ENCODE peak calls at places on chromosome 16, in seven cellular contexts. U, K, V, M, L, B and Z are unnamed samples.

GRCh38 chr16:7505495-7505894 is 172.8 kb downstream of the RBFOX1 start:
- DNase-seq in U (no peak), K (no peak), V (no peak), M (no peak), L (no peak), B (no peak), Z (no peak)

GRCh38 chr16:65118866-65119265 is 3.0 kb downstream of the CDH11 start:
- DNase-seq in U (no peak), K (no peak), V (no peak), M (peak; percentile 37), L (peak; percentile 80), B (no peak), Z (no peak)

GRCh38 chr16:66296591-66296990 is 69.9 kb upstream of the CDH5 start:
- DNase-seq in U (no peak), K (no peak), V (no peak), M (no peak), L (no peak), B (no peak), Z (no peak)

GRCh38 chr16:53946745-53947386 is 242.9 kb downstream of the FTO start:
- DNase-seq in U (no peak), K (no peak), V (no peak), M (no peak), L (no peak), B (no peak), Z (no peak)

GRCh38 chr16:14088155-14088753 is 17.1 kb downstream of the MRTFB start:
- DNase-seq in U (no peak), K (no peak), V (no peak), M (no peak), L (no peak), B (no peak), Z (no peak)

GRCh38 chr16:46620265-46621005 is 744 bp downstream of the SHCBP1 start:
- DNase-seq in U (peak; percentile 53), K (no peak), V (no peak), M (peak; percentile 24), L (no peak), B (no peak), Z (no peak)

GRCh38 chr16:54465063-54465462 is 178.5 kb upstream of the IRX3 start:
- DNase-seq in U (no peak), K (no peak), V (no peak), M (no peak), L (no peak), B (no peak), Z (no peak)

GRCh38 chr16:71214771-71215381 is 15.6 kb downstream of the HYDIN start:
- DNase-seq in U (peak; percentile 19), K (no peak), V (no peak), M (no peak), L (no peak), B (no peak), Z (no peak)

GRCh38 chr16:14284930-14285541 is 213.9 kb downstream of the MRTFB start:
- DNase-seq in U (peak; percentile 81), K (no peak), V (no peak), M (no peak), L (no peak), B (peak; percentile 51), Z (no peak)

GRCh38 chr16:10296956-10297340 is 88.9 kb upstream of the ATF7IP2 start:
- DNase-seq in U (no peak), K (no peak), V (no peak), M (no peak), L (no peak), B (no peak), Z (no peak)

GRCh38 chr16:76932541-76933211 is 258.3 kb upstream of the MON1B start:
- DNase-seq in U (no peak), K (no peak), V (no peak), M (peak; percentile 57), L (no peak), B (no peak), Z (no peak)

GRCh38 chr16:24728891-24729242 is 584 bp upstream of the TNRC6A start:
- DNase-seq in U (no peak), K (no peak), V (no peak), M (no peak), L (no peak), B (no peak), Z (no peak)

GRCh38 chr16:53029971-53030370 is 22.7 kb downstream of the CHD9NB start:
- DNase-seq in U (no peak), K (no peak), V (no peak), M (no peak), L (no peak), B (no peak), Z (no peak)

GRCh38 chr16:50309527-50310307 is 43.4 kb downstream of the ADCY7 start:
- DNase-seq in U (no peak), K (no peak), V (no peak), M (no peak), L (no peak), B (no peak), Z (no peak)

GRCh38 chr16:85422124-85422373 is 191.1 kb upstream of the GSE1 start:
- DNase-seq in U (no peak), K (no peak), V (no peak), M (no peak), L (no peak), B (no peak), Z (no peak)

GRCh38 chr16:87613961-87614360 is 11.7 kb downstream of the JPH3 start:
- DNase-seq in U (no peak), K (no peak), V (no peak), M (no peak), L (no peak), B (no peak), Z (no peak)

GRCh38 chr16:48383877-48384304 is 1.3 kb downstream of the SIAH1 start:
- DNase-seq in U (peak; percentile 43), K (no peak), V (no peak), M (peak; percentile 41), L (no peak), B (no peak), Z (no peak)

GRCh38 chr16:69443809-69444611 is 19.6 kb downstream of the CYB5B start:
- DNase-seq in U (no peak), K (no peak), V (no peak), M (no peak), L (no peak), B (no peak), Z (peak; percentile 18)

GRCh38 chr16:50136399-50136798 is 16.7 kb upstream of the TENT4B start:
- DNase-seq in U (no peak), K (no peak), V (no peak), M (no peak), L (no peak), B (no peak), Z (no peak)

GRCh38 chr16:55035037-55035436 is 104.4 kb downstream of the IRX5 start:
- DNase-seq in U (no peak), K (peak; percentile 37), V (peak; percentile 36), M (no peak), L (no peak), B (no peak), Z (no peak)

DNA sequence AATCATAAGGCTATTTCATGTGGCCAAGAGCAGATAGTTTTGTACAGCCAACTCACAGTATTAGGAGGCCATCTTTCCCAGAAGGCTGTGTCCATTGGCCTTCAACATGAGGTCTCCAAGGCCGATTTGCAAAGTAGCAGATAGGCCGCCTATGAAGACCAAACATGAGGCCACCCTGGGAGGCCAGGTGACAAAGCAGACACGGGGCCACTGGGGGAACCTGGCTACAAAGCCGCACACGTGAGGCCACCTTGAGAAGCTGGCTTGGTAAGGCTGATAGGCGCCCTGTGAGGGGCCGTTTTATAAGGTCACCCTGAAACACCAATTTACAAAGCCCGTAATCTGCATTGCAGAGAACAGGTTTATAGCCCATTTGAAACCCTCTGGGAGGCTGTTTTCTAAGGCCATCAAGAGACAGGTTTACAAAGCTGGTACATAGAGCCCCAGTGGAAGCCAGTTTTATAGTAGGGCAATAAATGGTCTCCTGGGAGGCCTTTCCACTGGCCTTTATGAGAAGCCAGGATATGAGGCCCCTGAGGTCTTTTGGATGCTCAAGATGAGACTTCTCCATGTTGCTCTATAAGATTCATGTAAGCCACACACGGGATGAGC is 4.9 kb downstream of the KDM8 start:
- DNase-seq in U (no peak), K (no peak), V (no peak), M (no peak), L (no peak), B (no peak), Z (no peak)
- H3K27me3 ChIP-seq in U (no peaks in the 10 kb centered on the region), K (no peaks in the 10 kb centered on the region), V (no peaks in the 10 kb centered on the region), M (no peaks in the 10 kb centered on the region), L (no peaks in the 10 kb centered on the region), B (no peaks in the 10 kb centered on the region), Z (no peaks in the 10 kb centered on the region)

GRCh38 chr16:35325936-35326335 is 1866.5 kb downstream of the TP53TG3F start:
- DNase-seq in U (no peak), K (no peak), V (no peak), M (no peak), L (no peak), B (no peak), Z (no peak)
- H3K9me3 ChIP-seq in U (no peaks in the 10 kb centered on the region), K (no peaks in the 10 kb centered on the region), V (peaks cover 2% of the 10 kb centered on the region), M (no peaks in the 10 kb centered on the region), L (no peaks in the 10 kb centered on the region), B (no peaks in the 10 kb centered on the region), Z (peaks cover 16% of the 10 kb centered on the region)

GRCh38 chr16:57112403-57113041 is 20.1 kb downstream of the CPNE2 start:
- DNase-seq in U (no peak), K (no peak), V (no peak), M (no peak), L (no peak), B (no peak), Z (no peak)
- H3K27ac ChIP-seq in U (no peak overlapping the region), K (no peak overlapping the region), V (peak overlapping the region; percentile 18), M (no peak overlapping the region), L (no peak overlapping the region), B (no peak overlapping the region), Z (no peak overlapping the region)

DNA sequence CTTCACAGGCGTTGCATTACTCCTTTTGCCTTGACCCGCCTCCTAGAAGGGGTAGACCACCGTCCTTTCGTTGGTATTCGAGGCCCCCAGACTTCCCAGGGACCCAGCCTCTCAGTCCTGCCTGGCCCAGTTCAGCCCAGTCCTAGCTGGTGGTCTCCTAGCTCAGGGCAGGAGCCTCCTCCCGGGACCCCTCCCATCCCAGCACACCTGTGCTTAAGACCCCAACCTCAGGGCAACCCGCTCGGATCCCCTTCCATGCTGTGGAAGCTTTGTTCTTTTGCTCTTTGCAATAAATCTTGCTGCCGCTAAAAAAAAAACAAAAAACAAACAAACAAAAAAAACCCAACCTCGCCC is 842 bp downstream of the PYDC1 start:
- DNase-seq in U (no peak), K (no peak), V (no peak), M (no peak), L (no peak), B (no peak), Z (no peak)
- H3K27me3 ChIP-seq in U (peaks cover 28% of the 10 kb centered on the region), K (peaks cover 67% of the 10 kb centered on the region), V (no peaks in the 10 kb centered on the region), M (peaks cover 34% of the 10 kb centered on the region), L (no peaks in the 10 kb centered on the region), B (no peaks in the 10 kb centered on the region), Z (peaks cover 49% of the 10 kb centered on the region)

DNA sequence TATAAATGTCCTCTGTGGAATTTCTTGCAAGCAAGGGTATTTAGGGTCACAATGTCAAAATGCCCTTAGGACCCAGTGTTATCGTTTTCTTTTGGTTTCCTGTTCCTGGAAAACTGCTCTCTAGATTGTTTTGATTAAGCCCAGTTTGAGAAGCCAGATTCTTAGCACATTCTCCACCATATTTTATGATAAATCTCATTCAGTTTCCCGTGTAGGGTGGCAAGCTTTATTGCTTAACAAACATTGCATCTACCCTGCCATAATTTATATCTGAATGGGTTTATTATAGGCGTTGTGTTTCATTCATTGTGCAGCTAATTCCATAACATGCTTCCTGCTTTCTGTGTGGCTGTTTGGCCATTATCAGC is 389.1 kb upstream of the DYNLRB2 start:
- DNase-seq in U (no peak), K (no peak), V (no peak), M (no peak), L (no peak), B (no peak), Z (no peak)
- H3K9me3 ChIP-seq in U (no peaks in the 10 kb centered on the region), K (no peaks in the 10 kb centered on the region), V (peaks cover 1% of the 10 kb centered on the region), M (no peaks in the 10 kb centered on the region), L (no peaks in the 10 kb centered on the region), B (no peaks in the 10 kb centered on the region), Z (no peaks in the 10 kb centered on the region)